ENCODE peak calls at places on chromosomes 3 and 15, in six cellular contexts. I, X, O, L, C and G are unnamed samples.

GRCh38 chr3:178001670-178002101 is 534.5 kb upstream of the KCNMB2 start:
- DNase-seq in I (no peak), X (no peak), O (no peak), L (no peak), C (no peak), G (no peak)

GRCh38 chr3:29695201-29695904 is 414.5 kb downstream of the RBMS3 start:
- DNase-seq in I (no peak), X (no peak), O (no peak), L (no peak), C (no peak), G (no peak)

GRCh38 chr3:127680790-127681189 is 8.0 kb downstream of the ABTB1 start:
- DNase-seq in I (no peak), X (no peak), O (no peak), L (no peak), C (no peak), G (no peak)

GRCh38 chr3:110413807-110414748 is 657.5 kb upstream of the NECTIN3 start:
- DNase-seq in I (no peak), X (no peak), O (no peak), L (no peak), C (no peak), G (no peak)

GRCh38 chr15:84929795-84930371 is 45.4 kb downstream of the SLC28A1 start:
- DNase-seq in I (no peak), X (no peak), O (peak; percentile 26), L (no peak), C (no peak), G (no peak)

GRCh38 chr3:11060500-11061251 is 68.1 kb downstream of the SLC6A1 start:
- DNase-seq in I (no peak), X (no peak), O (peak; percentile 38), L (peak; percentile 18), C (peak; percentile 21), G (peak; percentile 62)

GRCh38 chr3:177493091-177493490 is 295.8 kb upstream of the TBL1XR1 start:
- DNase-seq in I (no peak), X (no peak), O (no peak), L (no peak), C (no peak), G (no peak)

GRCh38 chr3:32238027-32238815 is at the start of gene CMTM8:
- DNase-seq in I (no peak), X (no peak), O (no peak), L (peak; percentile 36), C (peak; percentile 54), G (no peak)

GRCh38 chr3:8835385-8835784 is 66.0 kb upstream of the OXTR start:
- DNase-seq in I (no peak), X (no peak), O (no peak), L (no peak), C (no peak), G (no peak)

GRCh38 chr3:188664795-188665194 is 507.0 kb upstream of the TPRG1 start:
- DNase-seq in I (no peak), X (no peak), O (no peak), L (no peak), C (no peak), G (no peak)

GRCh38 chr15:91849749-91850161 is 3.8 kb upstream of the SLCO3A1 start:
- DNase-seq in I (no peak), X (no peak), O (peak; percentile 35), L (no peak), C (no peak), G (no peak)

GRCh38 chr3:182242563-182242962 is 530.8 kb downstream of the SOX2 start:
- DNase-seq in I (no peak), X (no peak), O (no peak), L (no peak), C (no peak), G (no peak)

GRCh38 chr3:182240474-182240873 is 528.7 kb downstream of the SOX2 start:
- DNase-seq in I (no peak), X (no peak), O (no peak), L (no peak), C (no peak), G (no peak)

GRCh38 chr3:182241777-182242556 is 530.2 kb downstream of the SOX2 start:
- DNase-seq in I (no peak), X (no peak), O (no peak), L (no peak), C (no peak), G (peak; percentile 45)

GRCh38 chr3:182239316-182239715 is 527.6 kb downstream of the SOX2 start:
- DNase-seq in I (no peak), X (no peak), O (no peak), L (no peak), C (no peak), G (no peak)

GRCh38 chr3:182241196-182241776 is 529.6 kb downstream of the SOX2 start:
- DNase-seq in I (no peak), X (no peak), O (no peak), L (no peak), C (no peak), G (no peak)
- H3K27ac ChIP-seq in I (no peak overlapping the region), X (no peak overlapping the region), O (no peak overlapping the region), L (no peak overlapping the region), C (no peak overlapping the region), G (peak overlapping the region; percentile 89)

GRCh38 chr3:56782215-56782614 is 19.5 kb downstream of the ARHGEF3 start:
- DNase-seq in I (no peak), X (no peak), O (no peak), L (no peak), C (no peak), G (no peak)
- H3K27ac ChIP-seq in I (no peak overlapping the region), X (no peak overlapping the region), O (no peak overlapping the region), L (peak overlapping the region; percentile 69), C (peak overlapping the region; percentile 51), G (no peak overlapping the region)

GRCh38 chr15:71599404-71600225 is 210.7 kb upstream of the NR2E3 start:
- DNase-seq in I (no peak), X (no peak), O (no peak), L (no peak), C (no peak), G (no peak)

GRCh38 chr15:71600237-71600636 is 210.1 kb upstream of the NR2E3 start:
- DNase-seq in I (no peak), X (no peak), O (no peak), L (no peak), C (no peak), G (no peak)

GRCh38 chr15:71598741-71599140 is 211.6 kb upstream of the NR2E3 start:
- DNase-seq in I (no peak), X (no peak), O (no peak), L (no peak), C (no peak), G (no peak)

GRCh38 chr15:71595846-71596553 is 214.4 kb upstream of the NR2E3 start:
- DNase-seq in I (no peak), X (no peak), O (no peak), L (no peak), C (no peak), G (no peak)

GRCh38 chr15:71596672-71597071 is 213.7 kb upstream of the NR2E3 start:
- DNase-seq in I (no peak), X (no peak), O (no peak), L (no peak), C (no peak), G (peak; percentile 70)
- H3K27ac ChIP-seq in I (peak overlapping the region; percentile 64), X (no peak overlapping the region), O (no peak overlapping the region), L (no peak overlapping the region), C (no peak overlapping the region), G (peak overlapping the region; percentile 17)

GRCh38 chr15:47293763-47294162 is 423.5 kb upstream of the SEMA6D start:
- DNase-seq in I (no peak), X (peak; percentile 92), O (no peak), L (no peak), C (no peak), G (no peak)
- H3K27ac ChIP-seq in I (no peak overlapping the region), X (peak overlapping the region; percentile 96), O (no peak overlapping the region), L (no peak overlapping the region), C (no peak overlapping the region), G (peak overlapping the region; percentile 50)

GRCh38 chr3:57152761-57153160 is 12.4 kb downstream of the IL17RD start:
- DNase-seq in I (no peak), X (no peak), O (no peak), L (no peak), C (no peak), G (no peak)

GRCh38 chr3:57147071-57147470 is 18.1 kb downstream of the IL17RD start:
- DNase-seq in I (no peak), X (no peak), O (no peak), L (no peak), C (no peak), G (no peak)

GRCh38 chr3:57151021-57151449 is 14.1 kb downstream of the IL17RD start:
- DNase-seq in I (no peak), X (no peak), O (no peak), L (no peak), C (no peak), G (no peak)

GRCh38 chr3:57152150-57152549 is 13.0 kb downstream of the IL17RD start:
- DNase-seq in I (no peak), X (no peak), O (no peak), L (no peak), C (no peak), G (no peak)

GRCh38 chr3:57150097-57150496 is 15.1 kb downstream of the IL17RD start:
- DNase-seq in I (no peak), X (no peak), O (no peak), L (no peak), C (no peak), G (no peak)
- H3K27ac ChIP-seq in I (no peak overlapping the region), X (no peak overlapping the region), O (no peak overlapping the region), L (no peak overlapping the region), C (no peak overlapping the region), G (no peak overlapping the region)